ENCODE peak calls at places on chromosomes 5 and 9, in six cellular contexts. A, F, N, L, G and V are unnamed samples.

GRCh38 chr5:142204219-142204618 is 95.6 kb downstream of the NDFIP1 start:
- DNase-seq in F (no peak), A (no peak), L (no peak), N (no peak), G (no peak), V (no peak)

GRCh38 chr9:93988056-93988455 is 32.9 kb upstream of the BARX1 start:
- DNase-seq in N (no peak), L (no peak), F (no peak), A (no peak), G (no peak), V (no peak)

GRCh38 chr9:79015951-79016350 is 555.8 kb upstream of the TLE4 start:
- DNase-seq in G (no peak), N (no peak), A (no peak), L (no peak), F (no peak), V (no peak)

GRCh38 chr9:37034320-37034937 is 361 bp upstream of the PAX5 start:
- DNase-seq in F (no peak), L (no peak), N (no peak), G (no peak), A (no peak), V (no peak)

GRCh38 chr5:123297866-123298265 is 125.3 kb downstream of the CEP120 start:
- DNase-seq in N (no peak), A (no peak), L (no peak), G (no peak), F (no peak), V (no peak)

GRCh38 chr5:33850100-33850594 is 41.6 kb downstream of the ADAMTS12 start:
- DNase-seq in N (peak; percentile 45), G (no peak), F (no peak), A (no peak), L (no peak), V (no peak)

GRCh38 chr5:178818094-178818493 is 41.7 kb upstream of the ZNF354B start:
- DNase-seq in G (no peak), A (no peak), L (no peak), F (no peak), N (no peak), V (no peak)

GRCh38 chr5:120926471-120926870 is 462.4 kb downstream of the PRR16 start:
- DNase-seq in N (no peak), L (no peak), G (no peak), A (no peak), F (no peak), V (no peak)

GRCh38 chr5:172905771-172906170 is 53.5 kb upstream of the RPL26L1 start:
- DNase-seq in N (peak; percentile 59), F (no peak), L (peak; percentile 77), A (no peak), G (no peak), V (no peak)

GRCh38 chr9:33439731-33440130 is 7.7 kb downstream of the AQP3 start:
- DNase-seq in G (no peak), N (no peak), F (no peak), L (no peak), A (no peak), V (no peak)

GRCh38 chr5:14110680-14111079 is 32.5 kb upstream of the TRIO start:
- DNase-seq in F (no peak), G (no peak), N (peak; percentile 56), L (no peak), A (no peak), V (no peak)

GRCh38 chr9:20220286-20220685 is 402.0 kb downstream of the MLLT3 start:
- DNase-seq in F (no peak), G (no peak), L (no peak), N (peak; percentile 28), A (no peak), V (no peak)

GRCh38 chr5:31972558-31972957 is 201.6 kb downstream of the GOLPH3 start:
- DNase-seq in N (no peak), G (no peak), A (no peak), L (no peak), F (no peak), V (no peak)

GRCh38 chr9:89453452-89453851 is 44.5 kb downstream of the SEMA4D start:
- DNase-seq in L (no peak), F (no peak), N (no peak), A (no peak), G (no peak), V (no peak)

GRCh38 chr9:114879165-114879564 is 51.2 kb downstream of the TNFSF8 start:
- DNase-seq in F (no peak), L (no peak), G (no peak), A (no peak), N (no peak), V (no peak)
- TF ChIP-seq CTCF in F (no peak), L (no peak), G (no peak), A (no peak), N (no peak), V (no peak)

GRCh38 chr9:133938086-133938485 is 54.0 kb downstream of the VAV2 start:
- DNase-seq in A (no peak), F (no peak), N (no peak), G (no peak), L (no peak), V (no peak)

GRCh38 chr9:133937120-133937519 is 55.0 kb downstream of the VAV2 start:
- DNase-seq in F (no peak), N (no peak), A (no peak), L (no peak), G (no peak), V (no peak)

GRCh38 chr9:133933426-133934026 is 58.6 kb downstream of the VAV2 start:
- DNase-seq in L (no peak), A (no peak), F (no peak), G (no peak), N (no peak), V (no peak)

GRCh38 chr9:133934512-133935221 is 57.5 kb downstream of the VAV2 start:
- DNase-seq in F (no peak), G (no peak), L (no peak), A (no peak), N (no peak), V (no peak)

GRCh38 chr9:133935328-133936040 is 56.6 kb downstream of the VAV2 start:
- DNase-seq in L (no peak), N (no peak), A (no peak), F (peak; percentile 89), G (peak; percentile 66), V (no peak)
- TF ChIP-seq CTCF in L (no peak), N (no peak), A (no peak), F (no peak), G (peak; percentile 19), V (peak; percentile 12)

GRCh38 chr9:6686396-6686795 is 40.9 kb upstream of the GLDC start:
- DNase-seq in L (no peak), F (no peak), N (peak; percentile 33), A (no peak), G (no peak), V (no peak)
- TF ChIP-seq CTCF in L (peak; percentile 23), F (no peak), N (peak; percentile 33), A (no peak), G (no peak), V (peak; percentile 74)

GRCh38 chr5:59253625-59254024 is 639.9 kb downstream of the PDE4D start:
- DNase-seq in A (no peak), N (no peak), G (no peak), L (no peak), F (no peak), V (no peak)

GRCh38 chr5:59251627-59252026 is 641.9 kb downstream of the PDE4D start:
- DNase-seq in N (no peak), L (no peak), G (no peak), A (no peak), F (no peak), V (no peak)

GRCh38 chr5:59256331-59256730 is 637.2 kb downstream of the PDE4D start:
- DNase-seq in G (no peak), L (no peak), F (no peak), N (no peak), A (no peak), V (no peak)

GRCh38 chr5:59257488-59258400 is 635.8 kb downstream of the PDE4D start:
- DNase-seq in N (no peak), L (no peak), G (no peak), A (no peak), F (no peak), V (no peak)

GRCh38 chr5:59254055-59254687 is 639.4 kb downstream of the PDE4D start:
- DNase-seq in F (no peak), N (no peak), L (no peak), A (no peak), G (no peak), V (no peak)
- TF ChIP-seq CTCF in F (no peak), N (no peak), L (no peak), A (no peak), G (no peak), V (no peak)

DNA sequence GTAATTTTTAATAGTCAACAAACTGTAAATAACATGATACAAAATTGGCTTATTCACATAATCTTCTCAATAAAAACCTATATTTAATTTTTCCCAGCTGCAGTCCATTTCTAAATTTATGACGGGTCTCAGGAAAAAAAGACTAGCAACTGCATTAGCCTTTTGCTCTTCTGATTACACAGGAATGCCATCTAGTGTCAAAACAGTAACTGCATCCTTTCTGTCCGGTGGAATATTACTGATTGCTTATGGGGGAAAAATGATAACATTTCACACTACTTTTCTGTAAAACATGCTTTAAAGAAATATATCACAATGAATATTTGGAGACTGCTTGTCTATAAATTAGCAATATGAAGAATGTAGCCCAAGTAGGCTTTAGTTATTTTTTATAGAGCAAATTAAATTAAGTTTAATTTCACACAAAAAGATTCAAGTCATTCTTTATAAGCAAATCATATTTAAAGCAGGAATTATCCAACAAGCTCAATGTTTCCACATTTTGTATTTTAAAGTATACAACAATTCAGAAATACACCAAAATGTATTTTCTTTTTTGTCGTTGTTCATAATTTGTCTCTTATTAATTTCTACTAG is 534.7 kb downstream of the CDH10 start:
- DNase-seq in N (peak; percentile 63), G (no peak), F (no peak), A (no peak), L (no peak), V (no peak)
- TF ChIP-seq CTCF in N (peak; percentile 68), G (peak; percentile 26), F (no peak), A (no peak), L (peak; percentile 64), V (peak; percentile 75)

GRCh38 chr5:57338068-57338848 is 144.4 kb downstream of the ACTBL2 start:
- DNase-seq in N (peak; percentile 58), F (no peak), A (no peak), L (peak; percentile 54), G (no peak), V (no peak)
- TF ChIP-seq CTCF in N (peak; percentile 47), F (peak; percentile 19), A (peak; percentile 42), L (peak; percentile 41), G (no peak), V (peak; percentile 69)

DNA sequence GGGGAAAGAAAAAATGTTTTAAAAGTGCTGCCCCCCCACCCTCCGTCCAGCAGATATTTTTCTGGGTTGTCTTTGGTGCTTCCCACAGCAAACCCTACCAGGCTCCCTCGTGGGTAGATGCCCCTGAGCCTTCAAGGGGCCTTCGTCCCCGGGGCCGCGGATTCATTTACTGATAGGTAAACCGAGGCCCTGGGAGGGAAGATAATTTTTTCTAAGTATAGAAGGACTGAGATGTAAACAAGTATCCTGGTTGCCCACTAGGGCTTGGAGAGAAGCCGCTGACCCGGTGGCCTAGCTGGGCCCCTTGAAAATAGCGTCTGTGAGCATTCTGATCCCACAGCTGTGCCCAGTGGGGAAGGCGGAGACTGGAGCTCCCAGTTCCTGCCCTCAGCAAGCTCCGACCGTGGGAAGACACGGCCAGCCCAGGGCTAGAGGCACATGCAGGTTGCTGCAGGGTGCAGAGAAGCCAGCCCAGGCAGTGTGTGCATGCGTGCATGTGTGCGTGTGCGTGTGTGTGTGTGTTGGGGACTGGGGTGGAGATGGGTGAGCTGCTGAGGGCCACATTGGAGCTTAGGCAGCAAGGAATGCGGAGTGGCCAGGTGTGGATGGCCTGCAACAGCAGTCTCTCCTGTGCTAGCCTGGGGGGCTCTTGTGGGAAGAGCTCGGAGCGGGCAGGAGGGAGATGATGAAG is 5.9 kb upstream of the RXRA start:
- DNase-seq in F (peak; percentile 58), A (peak; percentile 33), N (no peak), L (peak; percentile 69), G (no peak), V (peak; percentile 84)
- TF ChIP-seq CTCF in F (no peak), A (no peak), N (no peak), L (no peak), G (no peak), V (no peak)